ENCODE peak calls at places on chromosomes 13 and 19, in eight cellular contexts. O is NCI-H774; R is neural progenitor cell; F is NCI-H1105 treated with DMSO at 0.1 percent for 48 hours; B is activated effector memory CD4-positive, alpha-beta T cell treated with Interleukin-2 at 50 U/mL for 16 hours; L is LHCN-M2; W is GF-D8; A is nephron progenitor cell. E is an unnamed sample.

GRCh38 chr13:109818136-109818535 is 31.8 kb upstream of the IRS2 start:
- DNase-seq in O (no peak), R (no peak), F (peak; percentile 93), B (no peak), L (peak; percentile 63), W (no peak), A (no peak), E (peak; percentile 98)

GRCh38 chr19:19737559-19738332 is 4.8 kb upstream of the ZNF14 start:
- DNase-seq in O (no peak), R (no peak), F (no peak), B (no peak), L (no peak), W (no peak), A (no peak), E (no peak)

GRCh38 chr19:45607071-45608029 is 5.3 kb upstream of the GPR4 start:
- DNase-seq in O (peak; percentile 31), R (peak; percentile 89), F (peak; percentile 56), B (peak; percentile 13), L (peak; percentile 65), W (peak; percentile 12), A (peak; percentile 89), E (peak; percentile 7)

GRCh38 chr19:1745589-1746031 is 7.7 kb upstream of the ONECUT3 start:
- DNase-seq in O (no peak), R (peak; percentile 60), F (no peak), B (no peak), L (no peak), W (no peak), A (no peak), E (no peak)

GRCh38 chr19:58395979-58396627 is 647 bp downstream of the RNF225 start:
- DNase-seq in O (no peak), R (peak; percentile 61), F (no peak), B (no peak), L (no peak), W (no peak), A (no peak), E (peak; percentile 9)

GRCh38 chr13:37023871-37024270 is 23.3 kb downstream of the EXOSC8 start:
- DNase-seq in O (no peak), R (no peak), F (no peak), B (no peak), L (peak; percentile 88), W (no peak), A (no peak), E (no peak)

GRCh38 chr13:30898721-30899188 is 7.3 kb upstream of the MEDAG start:
- DNase-seq in O (no peak), R (no peak), F (no peak), B (no peak), L (peak; percentile 79), W (no peak), A (no peak), E (no peak)

GRCh38 chr13:113884821-113885220 is 20.9 kb upstream of the GAS6 start:
- DNase-seq in O (no peak), R (no peak), F (no peak), B (no peak), L (no peak), W (no peak), A (no peak), E (no peak)

GRCh38 chr19:47020992-47021496 is 1.4 kb downstream of the NPAS1 start:
- DNase-seq in O (no peak), R (peak; percentile 41), F (no peak), B (no peak), L (no peak), W (no peak), A (peak; percentile 48), E (no peak)

GRCh38 chr13:80527400-80527799 is 186.5 kb upstream of the SPRY2 start:
- DNase-seq in O (no peak), R (no peak), F (no peak), B (no peak), L (no peak), W (no peak), A (no peak), E (no peak)

GRCh38 chr13:114203536-114203935 is 24.5 kb downstream of the CFAP97D2 start:
- DNase-seq in O (no peak), R (no peak), F (peak; percentile 34), B (peak; percentile 23), L (no peak), W (no peak), A (no peak), E (no peak)